ENCODE peak calls at places on chromosomes 16 and 17, in four cellular contexts. H is brain microvascular endothelial cell; Y is CD4-positive, alpha-beta memory T cell; G is dorsolateral prefrontal cortex. C is an unnamed sample.

GRCh38 chr16:84406006-84406963 is 37.9 kb downstream of the ATP2C2 start:
- DNase-seq in H (no peak), Y (no peak), G (peak; percentile 92), C (peak; percentile 6)

GRCh38 chr17:81494984-81495383 is 17.6 kb downstream of the ACTG1 start:
- DNase-seq in H (no peak), Y (no peak), G (no peak), C (no peak)

GRCh38 chr17:17347956-17348871 is 45.0 kb downstream of the NT5M start:
- DNase-seq in H (no peak), Y (no peak), G (no peak), C (no peak)

GRCh38 chr16:27088216-27088615 is 21.5 kb downstream of the C16orf82 start:
- DNase-seq in H (no peak), Y (no peak), G (no peak), C (no peak)

GRCh38 chr17:55607736-55608341 is 96.6 kb upstream of the SMIM36 start:
- DNase-seq in H (no peak), Y (no peak), G (no peak), C (peak; percentile 93)

GRCh38 chr17:81291662-81292061 is 3.4 kb downstream of the SLC38A10 start:
- DNase-seq in H (peak; percentile 28), Y (peak; percentile 71), G (peak; percentile 51), C (peak; percentile 43)

GRCh38 chr16:57042157-57043111 is 49.9 kb upstream of the CPNE2 start:
- DNase-seq in H (no peak), Y (peak; percentile 54), G (no peak), C (no peak)

GRCh38 chr17:10155334-10156081 is 42.9 kb downstream of the GAS7 start:
- DNase-seq in H (no peak), Y (no peak), G (no peak), C (peak; percentile 22)

GRCh38 chr16:54594646-54595381 is 308.2 kb upstream of the IRX3 start:
- DNase-seq in H (no peak), Y (no peak), G (no peak), C (no peak)

GRCh38 chr17:68972119-68972704 is 17.0 kb upstream of the ABCA8 start:
- DNase-seq in H (peak; percentile 18), Y (no peak), G (no peak), C (no peak)

GRCh38 chr17:10610821-10611323 is 46.2 kb downstream of the MYH3 start:
- DNase-seq in H (no peak), Y (no peak), G (no peak), C (no peak)

GRCh38 chr17:64741924-64742670 is 80.0 kb upstream of the SMURF2 start:
- DNase-seq in H (no peak), Y (no peak), G (no peak), C (peak; percentile 79)

GRCh38 chr17:35117984-35118383 is 1.7 kb downstream of the RAD51D start:
- DNase-seq in H (peak; percentile 25), Y (peak; percentile 31), G (no peak), C (no peak)

GRCh38 chr16:21994856-21995465 is 6.0 kb downstream of the PDZD9 start:
- DNase-seq in H (no peak), Y (no peak), G (no peak), C (no peak)

GRCh38 chr17:76598004-76598439 is 12.4 kb upstream of the ST6GALNAC2 start:
- DNase-seq in H (no peak), Y (no peak), G (peak; percentile 70), C (no peak)

GRCh38 chr17:6239237-6239798 is 169.1 kb downstream of the WSCD1 start:
- DNase-seq in H (no peak), Y (no peak), G (no peak), C (peak; percentile 33)

GRCh38 chr17:30368896-30369720 is 9.6 kb upstream of the CPD start:
- DNase-seq in H (no peak), Y (no peak), G (no peak), C (no peak)

DNA sequence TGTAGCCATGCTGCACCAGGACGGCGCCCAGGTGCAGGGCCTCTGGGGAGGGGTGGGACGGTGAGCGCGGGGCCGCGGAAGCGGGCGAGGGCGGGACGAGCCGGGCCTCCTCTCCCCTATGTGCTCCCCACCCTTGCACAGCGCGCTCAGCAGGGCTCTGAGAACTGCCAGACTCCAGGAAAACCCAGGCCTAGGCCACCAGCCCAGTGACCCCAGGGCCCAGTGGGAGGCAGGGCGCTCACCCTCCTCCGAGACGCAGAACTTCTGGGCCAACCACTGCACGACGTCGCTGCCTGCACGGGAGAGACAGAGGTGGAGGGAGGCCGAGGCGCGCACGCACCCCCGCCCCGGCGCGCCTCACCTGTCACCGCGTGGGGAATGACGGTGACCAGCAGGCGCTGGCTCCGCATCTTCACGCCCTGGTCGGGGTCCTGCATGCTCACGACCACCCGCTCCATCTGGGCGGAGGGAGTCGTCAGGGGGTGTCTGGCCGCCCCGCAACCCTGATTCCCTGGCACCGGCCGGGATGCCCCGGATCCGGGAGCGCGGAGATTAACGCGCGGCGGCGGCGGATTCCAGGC is 613 bp downstream of the RGS11 start:
- DNase-seq in H (no peak), Y (peak; percentile 23), G (no peak), C (no peak)
- H3K4me3 ChIP-seq in H (peak overlapping the region; percentile 37), Y (peak overlapping the region; percentile 24), G (peak overlapping the region; percentile 64), C (no peak overlapping the region)

GRCh38 chr17:19386974-19387920 is at the start of gene MFAP4:
- DNase-seq in H (peak; percentile 56), Y (no peak), G (peak; percentile 31), C (peak; percentile 78)
- H3K4me3 ChIP-seq in H (peak within 1 kb of the TSS; percentile 38), Y (no peak within 1 kb of the TSS), G (no peak within 1 kb of the TSS), C (no peak within 1 kb of the TSS)

DNA sequence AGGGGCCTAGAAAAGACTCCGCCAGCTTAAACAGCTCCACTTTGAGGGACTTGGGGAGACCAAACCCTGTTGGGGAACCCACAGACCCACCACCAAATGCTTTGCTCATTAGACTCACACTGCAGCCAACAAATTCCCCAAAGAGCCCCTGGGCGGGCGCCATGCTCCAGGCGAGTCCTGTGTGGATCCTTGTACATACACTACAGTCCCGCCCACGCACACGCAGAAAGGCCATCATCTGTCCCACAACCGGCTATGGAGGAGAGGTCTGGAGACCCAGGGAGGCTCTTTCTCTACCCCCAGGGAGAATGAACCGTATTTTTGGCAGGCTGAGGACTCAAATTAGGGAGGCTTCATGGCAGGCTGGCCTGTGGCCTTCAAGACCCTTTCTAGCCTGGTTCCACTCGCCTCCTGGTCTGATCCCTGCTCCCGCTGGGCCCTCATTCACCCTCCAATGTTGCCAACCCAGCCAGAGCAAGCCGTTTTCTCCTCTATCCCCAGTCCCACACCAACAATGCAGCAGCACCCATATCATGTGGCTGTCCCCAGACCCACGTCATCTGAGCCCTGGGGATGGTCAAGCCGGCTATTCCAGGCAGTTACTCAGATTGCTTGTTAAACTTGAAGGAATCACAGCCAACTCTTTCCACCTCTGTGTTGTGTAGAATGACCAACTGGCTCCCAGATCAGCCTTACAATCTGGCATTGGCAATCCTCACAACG is 27.2 kb downstream of the ZNF423 start:
- DNase-seq in H (no peak), Y (no peak), G (no peak), C (no peak)
- H3K4me3 ChIP-seq in H (no peak overlapping the region), Y (no peak overlapping the region), G (no peak overlapping the region), C (no peak overlapping the region)

GRCh38 chr16:11668590-11669379 is 530 bp downstream of the SNN start:
- DNase-seq in H (no peak), Y (peak; percentile 29), G (no peak), C (no peak)

GRCh38 chr16:11671676-11672075 is 3.4 kb downstream of the SNN start:
- DNase-seq in H (no peak), Y (no peak), G (no peak), C (no peak)

GRCh38 chr16:11669380-11670146 is 1.3 kb downstream of the SNN start:
- DNase-seq in H (no peak), Y (no peak), G (no peak), C (peak; percentile 41)

GRCh38 chr16:11671271-11671670 is 3.0 kb downstream of the SNN start:
- DNase-seq in H (no peak), Y (no peak), G (no peak), C (no peak)

GRCh38 chr16:11670171-11671131 is 2.2 kb downstream of the SNN start:
- DNase-seq in H (no peak), Y (peak; percentile 43), G (no peak), C (no peak)
- H3K4me3 ChIP-seq in H (no peak overlapping the region), Y (peak overlapping the region; percentile 72), G (peak overlapping the region; percentile 86), C (no peak overlapping the region)

GRCh38 chr16:88939814-88940195 is 37.2 kb downstream of the CBFA2T3 start:
- DNase-seq in H (no peak), Y (no peak), G (no peak), C (no peak)
- H3K4me3 ChIP-seq in H (no peak overlapping the region), Y (no peak overlapping the region), G (peak overlapping the region; percentile 52), C (no peak overlapping the region)

DNA sequence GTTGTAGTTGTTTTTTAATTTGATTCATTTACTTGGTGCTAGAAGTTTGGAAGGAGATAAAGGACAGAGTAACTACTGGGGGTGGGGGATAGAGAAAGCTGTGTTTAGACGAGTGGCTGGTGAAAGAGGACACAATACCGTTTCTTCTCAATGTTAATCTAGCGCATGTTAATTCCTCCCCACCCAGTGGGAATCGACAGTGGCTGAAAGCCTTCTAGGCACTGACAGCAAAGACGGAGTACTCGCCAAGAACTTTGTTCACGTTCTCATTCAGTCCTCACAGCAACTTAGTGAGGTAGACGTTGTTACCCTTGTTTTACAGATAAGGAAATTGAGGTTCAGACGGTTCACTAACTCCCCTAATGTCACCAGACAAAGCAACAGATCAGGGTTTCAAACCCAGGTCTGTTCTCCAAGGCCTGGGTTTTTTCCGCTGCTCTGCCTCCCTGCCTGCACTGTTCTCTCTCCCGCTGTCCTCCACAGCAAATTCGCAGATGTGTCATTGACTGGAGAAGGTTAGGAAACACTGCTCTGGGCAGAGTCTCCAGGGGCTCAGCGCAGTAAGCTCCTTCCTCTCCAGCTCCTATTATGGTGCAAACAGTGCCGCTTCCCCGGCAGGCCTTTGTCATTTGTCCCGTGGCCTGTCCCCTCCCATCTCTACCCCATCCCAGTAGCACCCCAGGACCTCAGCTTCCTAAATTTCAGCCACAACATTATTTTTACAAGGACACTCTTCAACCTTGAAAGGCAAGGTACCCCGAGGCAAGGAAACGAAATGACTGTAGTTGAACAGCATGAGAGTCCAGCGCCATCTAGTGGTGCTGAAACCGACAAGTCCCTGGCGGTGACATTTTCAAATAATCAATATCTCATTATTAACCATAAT is 16.9 kb downstream of the MRPS23 start:
- DNase-seq in H (peak; percentile 59), Y (peak; percentile 60), G (peak; percentile 61), C (peak; percentile 37)
- H3K4me3 ChIP-seq in H (peak overlapping the region; percentile 50), Y (no peak overlapping the region), G (peak overlapping the region; percentile 47), C (no peak overlapping the region)

GRCh38 chr17:41785876-41786226 is 660 bp downstream of the JUP start:
- DNase-seq in H (no peak), Y (no peak), G (no peak), C (no peak)

GRCh38 chr17:41785091-41785875 is 1.2 kb downstream of the JUP start:
- DNase-seq in H (no peak), Y (no peak), G (no peak), C (no peak)

GRCh38 chr17:41782142-41782541 is 4.4 kb downstream of the JUP start:
- DNase-seq in H (no peak), Y (no peak), G (no peak), C (no peak)

GRCh38 chr17:41786227-41787020 is at the start of gene JUP:
- DNase-seq in H (peak; percentile 100), Y (peak; percentile 88), G (peak; percentile 100), C (peak; percentile 100)

DNA sequence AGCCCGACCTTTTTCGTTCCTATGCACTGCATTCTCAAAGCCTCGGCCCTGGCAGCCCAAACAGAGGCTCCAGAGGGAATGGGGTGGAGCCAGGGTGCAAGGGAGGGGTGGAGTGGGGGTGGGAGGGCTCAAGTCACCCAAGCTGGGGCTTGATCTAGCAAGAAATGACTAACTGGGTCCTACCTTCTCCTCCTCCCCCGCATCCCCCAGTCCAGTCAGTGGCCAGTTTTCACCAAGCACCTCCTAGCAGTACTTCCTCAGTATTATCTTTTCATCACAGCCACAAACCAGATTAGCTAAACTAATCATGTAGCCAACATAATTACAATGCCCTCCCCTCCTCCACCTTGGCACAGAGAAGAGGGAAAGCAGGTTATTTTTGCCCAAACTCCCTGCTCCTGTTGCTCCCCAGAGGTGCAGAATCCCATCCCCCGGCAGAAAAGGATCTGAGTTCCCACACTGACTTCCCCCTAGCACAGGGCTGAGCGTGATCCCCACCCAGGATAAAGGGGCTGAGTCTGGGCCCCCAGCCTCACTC is 2.2 kb downstream of the JUP start:
- DNase-seq in H (peak; percentile 65), Y (no peak), G (no peak), C (no peak)
- H3K4me3 ChIP-seq in H (peak overlapping the region; percentile 81), Y (no peak overlapping the region), G (no peak overlapping the region), C (no peak overlapping the region)